ENCODE peak calls at places on chromosomes 12 and 14, in seven cellular contexts. U is Caki2, Y is T-helper 2 cell, T is iris pigment epithelial cell, C is BE2C, G is G401, P is 8988T. B is an unnamed sample.

GRCh38 chr12:50218386-50218785 is 51.2 kb upstream of the CERS5 start:
- DNase-seq in P (peak), T (no peak), C (no peak), G (no peak), Y (no peak), U (peak), B (no peak)

GRCh38 chr12:45215419-45216296 is at the start of gene ANO6:
- DNase-seq in Y (peak), U (peak), T (peak), C (peak), P (peak), G (peak), B (peak)

GRCh38 chr12:123614531-123614930 is 12.6 kb downstream of the DDX55 start:
- DNase-seq in P (no peak), T (peak), Y (no peak), C (no peak), U (no peak), G (no peak), B (no peak)

GRCh38 chr12:89873745-89874144 is 165.1 kb upstream of the ATP2B1 start:
- DNase-seq in Y (no peak), P (no peak), C (no peak), T (peak), G (no peak), U (no peak), B (peak)

GRCh38 chr12:5456906-5457305 is 25.0 kb downstream of the NTF3 start:
- DNase-seq in C (no peak), G (no peak), U (no peak), P (no peak), T (peak), Y (no peak), B (no peak)

GRCh38 chr12:30753233-30753632 is 1.5 kb downstream of the CAPRIN2 start:
- DNase-seq in Y (peak), G (peak), U (peak), P (peak), T (peak), C (peak), B (peak)

GRCh38 chr12:68080577-68080976 is 79.0 kb downstream of the IFNG start:
- DNase-seq in C (no peak), Y (peak), T (no peak), U (no peak), P (no peak), G (no peak), B (no peak)

GRCh38 chr14:36857842-36858445 is 196.3 kb downstream of the PAX9 start:
- DNase-seq in T (no peak), G (no peak), Y (no peak), U (no peak), C (no peak), P (no peak), B (no peak)

GRCh38 chr12:2977776-2978175 is 18.6 kb downstream of the TEAD4 start:
- DNase-seq in C (no peak), P (no peak), T (no peak), Y (no peak), U (no peak), G (no peak), B (no peak)

GRCh38 chr14:38627163-38627562 is 371.3 kb upstream of the CLEC14A start:
- DNase-seq in P (no peak), T (no peak), Y (no peak), G (no peak), C (no peak), U (no peak), B (no peak)

GRCh38 chr12:97960741-97961608 is 498.4 kb downstream of the RMST start:
- DNase-seq in C (peak), Y (peak), P (no peak), U (no peak), T (peak), G (no peak), B (peak)

GRCh38 chr12:41419151-41419893 is 231.2 kb downstream of the PDZRN4 start:
- DNase-seq in Y (no peak), U (no peak), C (no peak), G (no peak), P (no peak), T (no peak), B (peak)

GRCh38 chr12:19856389-19856788 is 417.1 kb downstream of the AEBP2 start:
- DNase-seq in U (no peak), Y (no peak), C (no peak), G (no peak), P (no peak), T (no peak), B (no peak)

GRCh38 chr12:95674088-95674595 is 116.4 kb downstream of the NTN4 start:
- DNase-seq in T (no peak), G (no peak), Y (no peak), P (no peak), C (no peak), U (no peak), B (no peak)

GRCh38 chr12:127712561-127712960 is 554.4 kb upstream of the TMEM132C start:
- DNase-seq in T (no peak), U (no peak), G (peak), C (no peak), P (no peak), Y (no peak), B (no peak)

GRCh38 chr14:93832665-93833064 is 44.4 kb upstream of the PRIMA1 start:
- DNase-seq in Y (no peak), C (peak), G (peak), P (no peak), U (no peak), T (no peak), B (no peak)

GRCh38 chr14:33359288-33359881 is 420.7 kb downstream of the NPAS3 start:
- DNase-seq in Y (no peak), G (no peak), P (no peak), C (no peak), T (no peak), U (no peak), B (no peak)

GRCh38 chr12:82057770-82058169 is 298.6 kb upstream of the PPFIA2 start:
- DNase-seq in U (peak), G (no peak), T (peak), C (no peak), Y (no peak), P (no peak), B (no peak)

GRCh38 chr12:51980051-51980808 is 26.5 kb upstream of the TAMALIN start:
- DNase-seq in Y (peak), T (peak), G (peak), P (peak), U (peak), C (peak), B (peak)

GRCh38 chr14:23608454-23608853 is 27.7 kb upstream of the DHRS2 start:
- DNase-seq in T (no peak), G (peak), C (no peak), U (no peak), Y (no peak), P (no peak), B (no peak)

GRCh38 chr14:58752782-58753181 is 115.0 kb downstream of the DACT1 start:
- DNase-seq in Y (no peak), G (peak), U (peak), P (no peak), T (no peak), C (peak), B (no peak)

GRCh38 chr12:11815397-11815796 is 165.9 kb downstream of the ETV6 start:
- DNase-seq in G (no peak), U (no peak), C (no peak), T (no peak), P (no peak), Y (no peak), B (no peak)

GRCh38 chr12:91072931-91073330 is 15.1 kb upstream of the KERA start:
- DNase-seq in P (no peak), C (no peak), T (peak), U (no peak), Y (no peak), G (no peak), B (no peak)

GRCh38 chr12:96140110-96140509 is 54.1 kb upstream of the ELK3 start:
- DNase-seq in G (no peak), U (no peak), C (no peak), T (peak), P (no peak), Y (no peak), B (no peak)

GRCh38 chr14:69288001-69288771 is 28.2 kb downstream of the GALNT16 start:
- DNase-seq in G (peak), T (peak), C (peak), U (no peak), Y (no peak), P (no peak), B (peak)

GRCh38 chr12:130477701-130478100 is 140.0 kb downstream of the PIWIL1 start:
- DNase-seq in G (no peak), Y (no peak), T (no peak), P (no peak), C (no peak), U (no peak), B (no peak)

GRCh38 chr14:92439551-92440344 is 73.8 kb upstream of the RIN3 start:
- DNase-seq in Y (no peak), G (no peak), U (no peak), C (no peak), P (no peak), T (no peak), B (no peak)

GRCh38 chr12:56229082-56229481 is 769 bp upstream of the SLC39A5 start:
- DNase-seq in G (no peak), C (no peak), U (no peak), Y (no peak), T (no peak), P (no peak), B (no peak)

GRCh38 chr14:28756896-28757570 is 9.6 kb upstream of the FOXG1 start:
- DNase-seq in U (no peak), Y (peak), P (peak), C (peak), G (no peak), T (peak), B (peak)

GRCh38 chr12:63007726-63008125 is 72.8 kb upstream of the PPM1H start:
- DNase-seq in P (no peak), C (no peak), G (no peak), T (no peak), Y (no peak), U (no peak), B (no peak)

GRCh38 chr12:77924703-77925102 is 94.0 kb downstream of the NAV3 start:
- DNase-seq in T (peak), C (no peak), Y (no peak), P (no peak), G (no peak), U (no peak), B (no peak)

GRCh38 chr14:58918066-58918465 is 270.4 kb upstream of the DAAM1 start:
- DNase-seq in T (peak), G (no peak), U (no peak), C (no peak), P (no peak), Y (no peak), B (no peak)

GRCh38 chr12:76591461-76591860 is 31.9 kb upstream of the OSBPL8 start:
- DNase-seq in C (no peak), Y (no peak), T (peak), U (no peak), G (no peak), P (no peak), B (no peak)

B was measured in WERI-Rb-1.